ENCODE peak calls at places on chromosomes 2 and 18, in ten cellular contexts. O is EL; Q is HT-29; F is DMS53; D is activated gamma-delta T cell; R is NCI-H146; M is stimulated activated CD4-positive, alpha-beta T cell treated with anti-CD3 and anti-CD28 coated beads, Interleukin-2, amount 100 ng/mL, for 48 hours; U is WTC11; G is HS-27A; X is foreskin fibroblast. Y is an unnamed sample.
A peak's percentile ranks its signal among the peaks of the same experiment; 100 is the strongest.

GRCh38 chr2:236863729-236864126 is 222.0 kb upstream of the COPS8 start:
- DNase-seq in U (no peak), G (no peak), R (no peak), Q (no peak), F (no peak), O (no peak), D (no peak), X (no peak), M (no peak), Y (no peak)

GRCh38 chr2:122329266-122329665 is 573.8 kb downstream of the TSN start:
- DNase-seq in U (no peak), R (no peak), D (no peak), G (no peak), Q (no peak), X (no peak), F (no peak), M (no peak), O (no peak), Y (no peak)

GRCh38 chr2:214934006-214934405 is 124.5 kb upstream of the BARD1 start:
- DNase-seq in G (no peak), M (no peak), U (no peak), R (no peak), X (no peak), O (peak; percentile 1), D (no peak), F (no peak), Q (no peak), Y (no peak)

GRCh38 chr2:112615051-112615450 is 30.6 kb downstream of the CHCHD5 start:
- DNase-seq in G (no peak), F (no peak), O (no peak), D (no peak), R (no peak), M (no peak), Q (no peak), U (no peak), X (no peak), Y (no peak)

GRCh38 chr2:1664698-1665097 is 79.6 kb downstream of the PXDN start:
- DNase-seq in D (no peak), G (no peak), R (no peak), Q (no peak), O (no peak), F (no peak), M (no peak), X (no peak), U (no peak), Y (no peak)

GRCh38 chr2:47016172-47016913 is 100.7 kb upstream of the MCFD2 start:
- DNase-seq in M (no peak), R (no peak), U (peak; percentile 39), G (peak; percentile 76), X (peak; percentile 94), D (no peak), Q (peak; percentile 59), O (peak; percentile 88), F (peak; percentile 52), Y (no peak)

GRCh38 chr2:109084341-109084740 is 44.7 kb upstream of the SH3RF3 start:
- DNase-seq in X (no peak), R (no peak), U (no peak), F (no peak), O (no peak), M (no peak), G (no peak), Q (no peak), D (no peak), Y (no peak)

GRCh38 chr2:160282063-160282580 is 82.0 kb upstream of the ITGB6 start:
- DNase-seq in U (no peak), R (no peak), Q (no peak), D (no peak), G (no peak), F (no peak), M (no peak), X (no peak), O (no peak), Y (no peak)

GRCh38 chr2:120935339-120936313 is 200.0 kb downstream of the GLI2 start:
- DNase-seq in U (no peak), Q (peak; percentile 84), R (no peak), D (no peak), O (peak; percentile 93), M (no peak), X (peak; percentile 78), F (no peak), G (peak; percentile 96), Y (no peak)

GRCh38 chr18:74040459-74041332 is 106.9 kb downstream of the FBXO15 start:
- DNase-seq in Q (peak; percentile 24), U (peak; percentile 83), G (no peak), R (peak; percentile 60), M (peak; percentile 68), D (no peak), X (no peak), O (peak; percentile 23), F (peak; percentile 93), Y (no peak)

GRCh38 chr2:80086831-80087230 is 217.7 kb downstream of the LRRTM1 start:
- DNase-seq in X (peak; percentile 49), F (no peak), U (no peak), M (no peak), G (no peak), R (no peak), O (peak; percentile 74), D (no peak), Q (no peak), Y (no peak)